ENCODE peak calls at places on chromosomes 3 and 15, in eight cellular contexts. One of them, this sample, is unnamed.
A peak's percentile ranks its signal among the peaks of the same experiment; 100 is the strongest.

GRCh38 chr15:79896131-79896633 is 632 bp downstream of the MTHFS start:
- DNase-seq in breast epithelium: no peak
- DNase-seq in lung: no peak
- DNase-seq in colonic mucosa: peak; percentile 23
- DNase-seq in RWPE2: no peak
- DNase-seq in thyroid gland: no peak
- DNase-seq in psoas muscle: no peak
- DNase-seq in aorta: no peak
- DNase-seq in this sample: no peak

GRCh38 chr3:106083854-106084253 is 215.0 kb upstream of the CBLB start:
- DNase-seq in colonic mucosa: no peak
- DNase-seq in breast epithelium: no peak
- DNase-seq in thyroid gland: no peak
- DNase-seq in aorta: no peak
- DNase-seq in psoas muscle: no peak
- DNase-seq in RWPE2: no peak
- DNase-seq in lung: no peak
- DNase-seq in this sample: no peak

GRCh38 chr3:9074079-9074478 is 110.8 kb upstream of the RAD18 start:
- DNase-seq in psoas muscle: no peak
- DNase-seq in colonic mucosa: no peak
- DNase-seq in lung: no peak
- DNase-seq in breast epithelium: no peak
- DNase-seq in RWPE2: no peak
- DNase-seq in aorta: no peak
- DNase-seq in thyroid gland: no peak
- DNase-seq in this sample: no peak

GRCh38 chr15:49232407-49232806 is 62.4 kb downstream of the GALK2 start:
- DNase-seq in thyroid gland: no peak
- DNase-seq in RWPE2: no peak
- DNase-seq in colonic mucosa: no peak
- DNase-seq in lung: no peak
- DNase-seq in aorta: no peak
- DNase-seq in psoas muscle: no peak
- DNase-seq in breast epithelium: no peak
- DNase-seq in this sample: no peak

GRCh38 chr15:31197497-31198414 is 96.2 kb upstream of the TRPM1 start:
- DNase-seq in psoas muscle: no peak
- DNase-seq in aorta: no peak
- DNase-seq in thyroid gland: peak; percentile 32
- DNase-seq in breast epithelium: no peak
- DNase-seq in lung: no peak
- DNase-seq in RWPE2: no peak
- DNase-seq in colonic mucosa: no peak
- DNase-seq in this sample: no peak

GRCh38 chr3:148513066-148513671 is 184.5 kb upstream of the AGTR1 start:
- DNase-seq in thyroid gland: no peak
- DNase-seq in psoas muscle: no peak
- DNase-seq in RWPE2: no peak
- DNase-seq in colonic mucosa: no peak
- DNase-seq in lung: no peak
- DNase-seq in aorta: no peak
- DNase-seq in breast epithelium: no peak
- DNase-seq in this sample: no peak

GRCh38 chr15:51076142-51076897 is 18.4 kb downstream of the TNFAIP8L3 start:
- DNase-seq in psoas muscle: no peak
- DNase-seq in aorta: no peak
- DNase-seq in lung: no peak
- DNase-seq in thyroid gland: no peak
- DNase-seq in RWPE2: no peak
- DNase-seq in colonic mucosa: no peak
- DNase-seq in breast epithelium: no peak
- DNase-seq in this sample: no peak

GRCh38 chr3:41202075-41202833 is 2.9 kb downstream of the CTNNB1 start:
- DNase-seq in RWPE2: no peak
- DNase-seq in colonic mucosa: no peak
- DNase-seq in aorta: no peak
- DNase-seq in psoas muscle: no peak
- DNase-seq in lung: no peak
- DNase-seq in thyroid gland: no peak
- DNase-seq in breast epithelium: no peak
- DNase-seq in this sample: no peak

GRCh38 chr3:118401887-118402286 is 632.8 kb downstream of the IGSF11 start:
- DNase-seq in lung: no peak
- DNase-seq in thyroid gland: no peak
- DNase-seq in psoas muscle: no peak
- DNase-seq in breast epithelium: no peak
- DNase-seq in aorta: no peak
- DNase-seq in colonic mucosa: no peak
- DNase-seq in RWPE2: no peak
- DNase-seq in this sample: no peak

DNA sequence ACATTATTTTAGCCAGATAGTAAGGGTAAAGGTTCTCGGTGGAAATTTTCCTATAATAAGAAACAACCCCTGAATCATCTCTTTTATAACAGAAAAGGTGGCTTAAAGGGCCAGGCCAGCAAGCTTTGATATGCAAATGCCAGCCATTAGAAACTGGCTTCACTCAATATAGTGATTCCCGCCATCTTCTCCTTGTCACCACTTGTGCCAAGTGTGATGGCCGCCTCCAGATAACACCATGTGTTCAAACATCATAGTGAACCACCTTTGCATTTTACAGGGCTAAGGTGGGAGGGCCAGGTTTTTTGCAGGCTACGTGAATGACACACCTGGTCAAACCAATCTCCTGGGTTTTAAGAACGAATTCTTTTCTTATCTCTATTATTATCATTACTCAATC is 31.3 kb downstream of the NCEH1 start:
- DNase-seq in RWPE2: no peak
- DNase-seq in thyroid gland: no peak
- DNase-seq in aorta: no peak
- DNase-seq in psoas muscle: no peak
- DNase-seq in lung: no peak
- DNase-seq in colonic mucosa: no peak
- DNase-seq in breast epithelium: no peak
- DNase-seq in this sample: no peak
- H3K4me1 ChIP-seq in RWPE2: peaks cover 50% of the 10 kb centered on the region
- H3K4me1 ChIP-seq in thyroid gland: no peaks in the 10 kb centered on the region
- H3K4me1 ChIP-seq in aorta: peaks cover 4% of the 10 kb centered on the region
- H3K4me1 ChIP-seq in psoas muscle: peaks cover 11% of the 10 kb centered on the region
- H3K4me1 ChIP-seq in lung: no peaks in the 10 kb centered on the region
- H3K4me1 ChIP-seq in colonic mucosa: no peaks in the 10 kb centered on the region
- H3K4me1 ChIP-seq in breast epithelium: no peaks in the 10 kb centered on the region
- H3K4me1 ChIP-seq in this sample: peaks cover 7% of the 10 kb centered on the region

DNA sequence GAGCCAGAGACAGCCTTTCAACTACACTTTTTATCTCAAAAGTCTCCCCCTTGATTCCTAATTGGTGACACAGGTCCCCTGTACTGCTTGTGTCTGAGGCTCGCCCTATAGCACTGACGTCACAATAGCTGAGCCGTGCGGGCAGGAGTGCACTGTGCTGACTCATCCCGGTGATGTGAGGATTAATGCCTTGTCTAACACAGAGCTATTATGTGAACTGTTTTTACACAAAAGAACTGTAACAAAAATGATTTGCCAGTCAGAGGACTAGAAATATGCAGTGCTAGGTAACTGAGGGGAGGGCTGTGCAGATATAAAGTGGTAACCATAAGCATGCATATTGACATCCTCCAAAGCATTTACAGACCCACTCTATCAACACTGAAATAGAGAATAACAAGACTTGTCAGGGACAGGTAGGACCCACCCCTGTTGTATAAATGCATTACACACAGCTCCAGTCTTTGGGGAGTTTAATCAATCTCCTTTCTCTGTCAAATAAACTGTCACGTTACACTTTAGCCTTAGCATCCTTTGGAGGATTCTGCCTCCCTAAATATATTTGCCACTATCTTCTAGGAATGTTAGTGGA is 205.0 kb downstream of the TIGIT start:
- DNase-seq in aorta: no peak
- DNase-seq in RWPE2: peak; percentile 87
- DNase-seq in breast epithelium: no peak
- DNase-seq in psoas muscle: no peak
- DNase-seq in colonic mucosa: no peak
- DNase-seq in thyroid gland: no peak
- DNase-seq in lung: no peak
- DNase-seq in this sample: no peak
- H3K4me1 ChIP-seq in aorta: peaks cover 6% of the 10 kb centered on the region
- H3K4me1 ChIP-seq in RWPE2: peaks cover 32% of the 10 kb centered on the region
- H3K4me1 ChIP-seq in breast epithelium: no peaks in the 10 kb centered on the region
- H3K4me1 ChIP-seq in psoas muscle: peaks cover 67% of the 10 kb centered on the region
- H3K4me1 ChIP-seq in colonic mucosa: no peaks in the 10 kb centered on the region
- H3K4me1 ChIP-seq in thyroid gland: peaks cover 15% of the 10 kb centered on the region
- H3K4me1 ChIP-seq in lung: peaks cover 5% of the 10 kb centered on the region
- H3K4me1 ChIP-seq in this sample: peaks cover 9% of the 10 kb centered on the region

DNA sequence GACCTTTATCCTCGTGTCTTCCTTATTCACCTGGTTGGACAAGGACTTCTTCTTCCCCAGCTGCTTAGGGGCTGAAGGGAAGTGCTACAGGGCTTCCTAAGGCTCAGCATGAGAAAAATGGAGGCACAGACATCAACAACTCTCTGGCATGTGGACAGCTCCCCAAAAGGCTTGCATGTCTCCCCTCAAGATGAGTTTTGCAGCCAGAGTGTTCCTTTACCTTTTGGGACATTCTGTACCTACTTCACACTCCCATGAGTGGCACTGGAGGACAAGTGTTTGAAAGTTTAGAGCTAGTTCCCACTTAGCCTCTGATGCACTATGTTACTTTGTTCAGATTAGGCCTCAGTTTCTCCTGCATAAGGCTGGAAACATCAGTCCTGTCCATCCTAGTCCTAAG is 77.1 kb upstream of the HACD2 start:
- DNase-seq in breast epithelium: no peak
- DNase-seq in aorta: no peak
- DNase-seq in colonic mucosa: no peak
- DNase-seq in lung: peak; percentile 49
- DNase-seq in thyroid gland: peak; percentile 47
- DNase-seq in RWPE2: no peak
- DNase-seq in psoas muscle: no peak
- DNase-seq in this sample: no peak
- H3K4me1 ChIP-seq in breast epithelium: peaks cover 15% of the 10 kb centered on the region
- H3K4me1 ChIP-seq in aorta: peaks cover 11% of the 10 kb centered on the region
- H3K4me1 ChIP-seq in colonic mucosa: peaks cover 20% of the 10 kb centered on the region
- H3K4me1 ChIP-seq in lung: peaks cover 44% of the 10 kb centered on the region
- H3K4me1 ChIP-seq in thyroid gland: peaks cover 57% of the 10 kb centered on the region
- H3K4me1 ChIP-seq in RWPE2: no peaks in the 10 kb centered on the region
- H3K4me1 ChIP-seq in psoas muscle: no peaks in the 10 kb centered on the region
- H3K4me1 ChIP-seq in this sample: peaks cover 25% of the 10 kb centered on the region

GRCh38 chr3:176609361-176609760 is 587.9 kb downstream of the TBL1XR1 start:
- DNase-seq in RWPE2: no peak
- DNase-seq in colonic mucosa: no peak
- DNase-seq in thyroid gland: no peak
- DNase-seq in lung: no peak
- DNase-seq in psoas muscle: no peak
- DNase-seq in breast epithelium: no peak
- DNase-seq in aorta: no peak
- DNase-seq in this sample: no peak
- H3K4me1 ChIP-seq in RWPE2: no peaks in the 10 kb centered on the region
- H3K4me1 ChIP-seq in colonic mucosa: no peaks in the 10 kb centered on the region
- H3K4me1 ChIP-seq in thyroid gland: no peaks in the 10 kb centered on the region
- H3K4me1 ChIP-seq in lung: no peaks in the 10 kb centered on the region
- H3K4me1 ChIP-seq in psoas muscle: no peaks in the 10 kb centered on the region
- H3K4me1 ChIP-seq in breast epithelium: no peaks in the 10 kb centered on the region
- H3K4me1 ChIP-seq in aorta: no peaks in the 10 kb centered on the region
- H3K4me1 ChIP-seq in this sample: no peaks in the 10 kb centered on the region

GRCh38 chr3:71366991-71367604 is 216.4 kb downstream of the FOXP1 start:
- DNase-seq in psoas muscle: no peak
- DNase-seq in colonic mucosa: no peak
- DNase-seq in lung: no peak
- DNase-seq in breast epithelium: no peak
- DNase-seq in thyroid gland: no peak
- DNase-seq in aorta: no peak
- DNase-seq in RWPE2: no peak
- DNase-seq in this sample: no peak
- H3K4me1 ChIP-seq in psoas muscle: peaks cover 8% of the 10 kb centered on the region
- H3K4me1 ChIP-seq in colonic mucosa: no peaks in the 10 kb centered on the region
- H3K4me1 ChIP-seq in lung: peaks cover 12% of the 10 kb centered on the region
- H3K4me1 ChIP-seq in breast epithelium: no peaks in the 10 kb centered on the region
- H3K4me1 ChIP-seq in thyroid gland: peaks cover 11% of the 10 kb centered on the region
- H3K4me1 ChIP-seq in aorta: no peaks in the 10 kb centered on the region
- H3K4me1 ChIP-seq in RWPE2: no peaks in the 10 kb centered on the region
- H3K4me1 ChIP-seq in this sample: peaks cover 4% of the 10 kb centered on the region

GRCh38 chr3:186239321-186239720 is 122.7 kb downstream of the DGKG start:
- DNase-seq in thyroid gland: no peak
- DNase-seq in psoas muscle: no peak
- DNase-seq in aorta: no peak
- DNase-seq in colonic mucosa: no peak
- DNase-seq in RWPE2: no peak
- DNase-seq in breast epithelium: no peak
- DNase-seq in lung: no peak
- DNase-seq in this sample: no peak

GRCh38 chr3:186241910-186242821 is 119.9 kb downstream of the DGKG start:
- DNase-seq in thyroid gland: peak; percentile 50
- DNase-seq in RWPE2: no peak
- DNase-seq in lung: peak; percentile 70
- DNase-seq in aorta: peak; percentile 87
- DNase-seq in psoas muscle: peak; percentile 90
- DNase-seq in colonic mucosa: peak; percentile 64
- DNase-seq in breast epithelium: peak; percentile 61
- DNase-seq in this sample: peak; percentile 29

GRCh38 chr3:186235554-186235953 is 126.5 kb downstream of the DGKG start:
- DNase-seq in aorta: no peak
- DNase-seq in colonic mucosa: no peak
- DNase-seq in RWPE2: no peak
- DNase-seq in lung: no peak
- DNase-seq in thyroid gland: no peak
- DNase-seq in breast epithelium: no peak
- DNase-seq in psoas muscle: no peak
- DNase-seq in this sample: no peak

GRCh38 chr3:186236357-186237020 is 125.5 kb downstream of the DGKG start:
- DNase-seq in colonic mucosa: no peak
- DNase-seq in lung: peak; percentile 61
- DNase-seq in aorta: no peak
- DNase-seq in breast epithelium: no peak
- DNase-seq in RWPE2: no peak
- DNase-seq in psoas muscle: no peak
- DNase-seq in thyroid gland: peak; percentile 73
- DNase-seq in this sample: no peak

DNA sequence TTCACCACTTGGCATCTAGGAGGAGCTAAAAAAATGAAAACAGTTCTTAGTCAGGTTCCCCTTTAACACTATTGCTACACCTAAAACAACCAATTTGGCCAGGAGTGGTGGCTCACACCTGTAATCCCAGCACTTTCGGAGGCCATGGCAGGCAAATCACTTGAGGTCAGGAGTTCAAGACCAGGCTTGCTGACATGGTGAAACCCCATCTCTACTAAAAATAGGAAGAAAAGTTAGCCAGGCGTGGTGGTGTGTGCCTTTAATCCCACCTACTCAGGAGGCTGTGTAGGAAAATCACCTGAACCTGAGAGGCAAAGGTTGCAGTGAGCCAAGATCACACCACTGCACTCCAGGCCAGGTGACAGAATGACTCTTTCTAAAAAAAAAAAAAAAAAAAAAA is 124.1 kb downstream of the DGKG start:
- DNase-seq in lung: no peak
- DNase-seq in aorta: no peak
- DNase-seq in colonic mucosa: no peak
- DNase-seq in psoas muscle: no peak
- DNase-seq in breast epithelium: no peak
- DNase-seq in RWPE2: no peak
- DNase-seq in thyroid gland: no peak
- DNase-seq in this sample: no peak
- H3K4me1 ChIP-seq in lung: peaks cover 3% of the 10 kb centered on the region
- H3K4me1 ChIP-seq in aorta: no peaks in the 10 kb centered on the region
- H3K4me1 ChIP-seq in colonic mucosa: no peaks in the 10 kb centered on the region
- H3K4me1 ChIP-seq in psoas muscle: peaks cover 71% of the 10 kb centered on the region
- H3K4me1 ChIP-seq in breast epithelium: no peaks in the 10 kb centered on the region
- H3K4me1 ChIP-seq in RWPE2: no peaks in the 10 kb centered on the region
- H3K4me1 ChIP-seq in thyroid gland: peaks cover 14% of the 10 kb centered on the region
- H3K4me1 ChIP-seq in this sample: no peaks in the 10 kb centered on the region

This sample was measured in tibial nerve.